ENCODE peak calls at places on chromosomes 6 and 20, in seven cellular contexts. T is stromal cell of bone marrow; J is H4; P is dorsolateral prefrontal cortex; U is EH; B is activated naive CD4-positive, alpha-beta T cell; I is NCI-H2171 treated with DMSO at 0.1 percent for 48 hours. E is an unnamed sample.

GRCh38 chr20:47406849-47407682 is 50.6 kb upstream of the ZMYND8 start:
- DNase-seq in T (no peak), J (no peak), P (no peak), U (no peak), B (no peak), I (no peak), E (no peak)

GRCh38 chr6:3235969-3236368 is 8.5 kb upstream of the TUBB2B start:
- DNase-seq in T (no peak), J (no peak), P (no peak), U (no peak), B (no peak), I (no peak), E (no peak)

GRCh38 chr20:10280016-10280908 is 61.6 kb downstream of the SNAP25 start:
- DNase-seq in T (no peak), J (no peak), P (no peak), U (peak; percentile 70), B (no peak), I (no peak), E (no peak)

GRCh38 chr6:157537518-157537917 is 156.5 kb downstream of the ZDHHC14 start:
- DNase-seq in T (no peak), J (no peak), P (no peak), U (peak; percentile 34), B (no peak), I (peak; percentile 65), E (no peak)

GRCh38 chr6:155201461-155202226 is 62.2 kb upstream of the CLDN20 start:
- DNase-seq in T (peak; percentile 23), J (peak; percentile 29), P (no peak), U (peak; percentile 94), B (no peak), I (no peak), E (no peak)

GRCh38 chr6:3175742-3176321 is 18.5 kb upstream of the TUBB2A start:
- DNase-seq in T (no peak), J (no peak), P (no peak), U (no peak), B (no peak), I (no peak), E (no peak)

GRCh38 chr6:99603421-99604160 is 3.0 kb upstream of the PRDM13 start:
- DNase-seq in T (no peak), J (no peak), P (no peak), U (peak; percentile 38), B (no peak), I (no peak), E (no peak)

GRCh38 chr6:56432194-56432593 is 184.8 kb upstream of the COL21A1 start:
- DNase-seq in T (no peak), J (no peak), P (no peak), U (no peak), B (no peak), I (no peak), E (no peak)

GRCh38 chr20:62051166-62051900 is 14.3 kb downstream of the TAF4 start:
- DNase-seq in T (no peak), J (no peak), P (no peak), U (no peak), B (no peak), I (no peak), E (no peak)

GRCh38 chr20:33790571-33790970 is 20.6 kb upstream of the CHMP4B start:
- DNase-seq in T (no peak), J (no peak), P (no peak), U (no peak), B (no peak), I (peak; percentile 59), E (peak; percentile 42)

GRCh38 chr6:130212215-130212874 is 10.4 kb downstream of the SAMD3 start:
- DNase-seq in T (no peak), J (no peak), P (no peak), U (no peak), B (no peak), I (no peak), E (no peak)

GRCh38 chr6:119267506-119267905 is 82.1 kb downstream of the MAN1A1 start:
- DNase-seq in T (no peak), J (no peak), P (no peak), U (no peak), B (no peak), I (no peak), E (no peak)

GRCh38 chr20:13665709-13666108 is 27.0 kb upstream of the TASP1 start:
- DNase-seq in T (no peak), J (no peak), P (no peak), U (no peak), B (no peak), I (no peak), E (no peak)

GRCh38 chr20:51087306-51087705 is 64.4 kb upstream of the KCNG1 start:
- DNase-seq in T (no peak), J (no peak), P (no peak), U (no peak), B (no peak), I (no peak), E (no peak)

GRCh38 chr20:10784337-10785183 is 110.8 kb upstream of the JAG1 start:
- DNase-seq in T (no peak), J (no peak), P (no peak), U (no peak), B (no peak), I (no peak), E (no peak)

GRCh38 chr6:159217595-159218275 is 48.5 kb downstream of the FNDC1 start:
- DNase-seq in T (no peak), J (peak; percentile 18), P (peak; percentile 66), U (peak; percentile 59), B (no peak), I (peak; percentile 55), E (no peak)

GRCh38 chr6:47252636-47253035 is 57.1 kb downstream of the TNFRSF21 start:
- DNase-seq in T (no peak), J (no peak), P (no peak), U (no peak), B (no peak), I (no peak), E (no peak)

GRCh38 chr20:62795023-62795761 is 1.1 kb upstream of the MRGBP start:
- DNase-seq in T (no peak), J (peak; percentile 39), P (peak; percentile 72), U (peak; percentile 62), B (peak; percentile 33), I (peak; percentile 85), E (peak; percentile 71)

GRCh38 chr20:64247970-64248841 is 7.3 kb upstream of the PCMTD2 start:
- DNase-seq in T (no peak), J (no peak), P (no peak), U (no peak), B (no peak), I (no peak), E (no peak)

GRCh38 chr20:24637941-24638340 is 168.5 kb downstream of the SYNDIG1 start:
- DNase-seq in T (no peak), J (no peak), P (no peak), U (no peak), B (no peak), I (no peak), E (no peak)

GRCh38 chr6:159692303-159693127 is 526 bp downstream of the SOD2 start:
- DNase-seq in T (no peak), J (peak; percentile 18), P (peak; percentile 57), U (peak; percentile 50), B (peak; percentile 31), I (peak; percentile 51), E (peak; percentile 53)

GRCh38 chr20:63567132-63567381 is 7.0 kb downstream of the HELZ2 start:
- DNase-seq in T (no peak), J (no peak), P (no peak), U (no peak), B (no peak), I (no peak), E (no peak)

GRCh38 chr6:157789861-157790260 is 33.2 kb upstream of the SNX9 start:
- DNase-seq in T (no peak), J (no peak), P (no peak), U (no peak), B (no peak), I (peak; percentile 33), E (peak; percentile 28)

GRCh38 chr20:41234546-41234945 is 83.0 kb downstream of the ZHX3 start:
- DNase-seq in T (no peak), J (no peak), P (peak; percentile 82), U (no peak), B (no peak), I (no peak), E (no peak)

GRCh38 chr6:119533603-119534279 is 184.2 kb upstream of the MAN1A1 start:
- DNase-seq in T (peak; percentile 68), J (no peak), P (no peak), U (peak; percentile 75), B (no peak), I (no peak), E (no peak)

GRCh38 chr6:1604347-1604990 is 5.2 kb upstream of the FOXC1 start:
- DNase-seq in T (no peak), J (peak; percentile 21), P (no peak), U (peak; percentile 60), B (peak; percentile 57), I (peak; percentile 28), E (peak; percentile 33)

GRCh38 chr20:24672181-24672880 is 202.9 kb downstream of the SYNDIG1 start:
- DNase-seq in T (no peak), J (no peak), P (peak; percentile 29), U (no peak), B (no peak), I (no peak), E (no peak)

GRCh38 chr20:57566399-57566798 is 5.5 kb downstream of the PCK1 start:
- DNase-seq in T (no peak), J (no peak), P (no peak), U (no peak), B (no peak), I (no peak), E (no peak)

GRCh38 chr6:26538936-26539615 is 910 bp downstream of the HMGN4 start:
- DNase-seq in T (no peak), J (no peak), P (no peak), U (no peak), B (no peak), I (no peak), E (no peak)

GRCh38 chr6:7087491-7087979 is 20.2 kb upstream of the RREB1 start:
- DNase-seq in T (no peak), J (no peak), P (no peak), U (no peak), B (no peak), I (no peak), E (no peak)

GRCh38 chr20:50144362-50144761 is 9.2 kb downstream of the PEDS1 start:
- DNase-seq in T (peak; percentile 99), J (peak; percentile 69), P (no peak), U (peak; percentile 98), B (no peak), I (peak; percentile 23), E (no peak)

GRCh38 chr20:52346797-52347196 is 155.2 kb upstream of the ZFP64 start:
- DNase-seq in T (no peak), J (no peak), P (no peak), U (no peak), B (no peak), I (no peak), E (no peak)

GRCh38 chr6:87875781-87876180 is 171.9 kb upstream of the SPACA1 start:
- DNase-seq in T (no peak), J (no peak), P (no peak), U (no peak), B (no peak), I (no peak), E (no peak)

GRCh38 chr6:138250053-138250452 is 31.8 kb upstream of the PBOV1 start:
- DNase-seq in T (no peak), J (no peak), P (no peak), U (no peak), B (no peak), I (no peak), E (no peak)

GRCh38 chr6:131205891-131206290 is 70.6 kb downstream of the AKAP7 start:
- DNase-seq in T (no peak), J (no peak), P (no peak), U (no peak), B (no peak), I (no peak), E (no peak)

GRCh38 chr6:40312213-40313015 is 274.8 kb downstream of the LRFN2 start:
- DNase-seq in T (peak; percentile 7), J (no peak), P (no peak), U (peak; percentile 28), B (no peak), I (no peak), E (no peak)

E was measured in SJCRH30.